ENCODE peak calls at places on chromosome 12, in nine cellular contexts. C is GM23338, H is fibroblast of lung, A is HepG2, Q is mammary epithelial cell, K is neural progenitor cell, U is DND-41, P is K562, W is endothelial cell of umbilical vein. Z is an unnamed sample.
A peak's percentile ranks its signal among the peaks of the same experiment; 100 is the strongest.

GRCh38 chr12:9707864-9708808 is 24.8 kb downstream of the CLECL1 start:
- DNase-seq in C (peak; percentile 85), U (peak; percentile 76), Q (peak; percentile 29), A (peak; percentile 31), W (peak; percentile 63), K (peak; percentile 72), H (peak; percentile 71), P (peak; percentile 34), Z (peak; percentile 84)

GRCh38 chr12:388547-389137 is 478 bp downstream of the KDM5A start:
- DNase-seq in K (peak; percentile 74), Q (peak; percentile 39), H (peak; percentile 19), A (no peak), C (peak; percentile 69), U (peak; percentile 15), W (peak; percentile 64), P (no peak), Z (peak; percentile 75)

GRCh38 chr12:78181544-78182162 is 351.0 kb downstream of the NAV3 start:
- DNase-seq in A (peak; percentile 2), C (peak; percentile 63), Q (peak; percentile 15), K (peak; percentile 44), P (no peak), U (no peak), W (peak; percentile 56), H (peak; percentile 68), Z (peak; percentile 29)

GRCh38 chr12:103884316-103884715 is 43.3 kb upstream of the NT5DC3 start:
- DNase-seq in Q (peak; percentile 16), U (no peak), A (no peak), C (peak; percentile 55), P (peak; percentile 25), W (peak; percentile 72), K (peak; percentile 23), H (peak; percentile 73), Z (peak; percentile 61)

GRCh38 chr12:26369588-26369987 is 174.2 kb downstream of the SSPN start:
- DNase-seq in P (peak; percentile 10), H (peak; percentile 74), Q (peak; percentile 99), A (no peak), C (peak; percentile 21), K (peak; percentile 63), W (no peak), U (no peak), Z (no peak)

GRCh38 chr12:85301054-85301453 is 21.0 kb downstream of the ALX1 start:
- DNase-seq in U (peak; percentile 6), A (no peak), Q (no peak), K (no peak), P (no peak), W (no peak), C (no peak), H (no peak), Z (no peak)

GRCh38 chr12:24661657-24662096 is 287.2 kb downstream of the BCAT1 start:
- DNase-seq in H (peak; percentile 98), Q (peak; percentile 9), K (no peak), P (no peak), C (no peak), U (peak; percentile 48), W (no peak), A (peak; percentile 70), Z (no peak)

GRCh38 chr12:2640709-2641108 is 154.1 kb upstream of the FKBP4 start:
- DNase-seq in C (no peak), P (no peak), H (peak; percentile 93), A (no peak), W (peak; percentile 93), K (peak; percentile 30), Q (peak; percentile 91), U (no peak), Z (no peak)

GRCh38 chr12:3885179-3886094 is 12.2 kb upstream of the PARP11 start:
- DNase-seq in P (peak; percentile 6), K (peak; percentile 70), W (peak; percentile 57), H (peak; percentile 77), Q (peak; percentile 22), U (peak; percentile 37), A (peak; percentile 36), C (peak; percentile 75), Z (peak; percentile 47)

GRCh38 chr12:90102957-90103652 is 394.5 kb upstream of the ATP2B1 start:
- DNase-seq in H (peak; percentile 67), U (peak; percentile 25), P (no peak), W (peak; percentile 63), K (peak; percentile 49), C (peak; percentile 67), Q (peak; percentile 43), A (peak; percentile 3), Z (peak; percentile 69)

GRCh38 chr12:46677749-46678148 is 148.0 kb downstream of the SLC38A4 start:
- DNase-seq in C (peak; percentile 56), U (peak; percentile 14), A (peak; percentile 66), P (no peak), Q (peak; percentile 61), H (peak; percentile 58), K (no peak), W (peak; percentile 41), Z (no peak)

GRCh38 chr12:109961612-109962011 is 34.6 kb downstream of the GIT2 start:
- DNase-seq in U (no peak), W (no peak), P (no peak), Q (no peak), A (no peak), H (no peak), K (no peak), C (no peak), Z (no peak)
- H2AFZ ChIP-seq in U (no peak overlapping the region), W (no peak overlapping the region), P (no peak overlapping the region), Q (no peak overlapping the region), A (no peak overlapping the region), H (no peak overlapping the region), K (no peak overlapping the region), C (no peak overlapping the region), Z (no peak overlapping the region)

DNA sequence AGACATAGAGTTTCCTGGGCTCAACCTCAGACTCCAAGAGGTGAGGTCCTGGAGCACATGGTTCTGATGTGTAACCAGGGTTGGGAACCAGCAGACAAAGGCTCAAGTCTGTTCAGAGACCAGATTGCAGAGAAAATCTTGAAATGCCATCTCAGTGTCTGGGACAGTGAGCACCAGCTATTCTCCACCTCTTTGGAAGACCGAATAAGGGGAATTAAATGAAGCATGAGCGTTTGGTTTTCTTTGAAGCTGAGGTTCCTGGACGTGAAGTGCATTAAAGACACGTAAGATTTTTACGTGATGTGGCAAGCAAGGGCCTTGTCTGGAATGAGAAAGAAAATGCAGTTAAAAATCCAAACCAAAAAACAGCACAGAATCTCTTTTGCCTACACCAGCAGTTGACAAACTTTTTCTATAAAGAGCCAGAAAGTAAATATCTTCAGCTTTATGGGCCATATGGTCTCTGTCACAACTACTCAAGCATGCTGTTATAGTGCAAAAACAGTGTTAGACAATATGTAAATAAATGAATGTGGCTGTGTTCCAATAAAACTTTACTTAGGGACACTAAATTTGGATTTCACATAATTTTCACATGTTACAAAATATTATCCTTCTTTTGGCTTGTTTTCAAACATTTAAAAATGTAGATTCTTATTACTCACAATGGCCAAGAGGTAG is 6.4 kb upstream of the ELK3 start:
- DNase-seq in K (no peak), A (no peak), U (no peak), P (no peak), Q (no peak), H (peak; percentile 71), W (no peak), C (no peak), Z (no peak)
- TF ChIP-seq CTCF in K (no peak), A (no peak), U (no peak), P (no peak), Q (no peak), H (no peak), W (no peak), C (no peak), Z (no peak)

GRCh38 chr12:126182619-126183236 is 1117.5 kb downstream of the AACS start:
- DNase-seq in H (no peak), U (no peak), C (no peak), A (no peak), Q (no peak), W (no peak), P (no peak), K (no peak), Z (no peak)
- H2AFZ ChIP-seq in H (no peak overlapping the region), U (no peak overlapping the region), C (no peak overlapping the region), A (no peak overlapping the region), Q (no peak overlapping the region), W (no peak overlapping the region), P (no peak overlapping the region), K (no peak overlapping the region), Z (no peak overlapping the region)

DNA sequence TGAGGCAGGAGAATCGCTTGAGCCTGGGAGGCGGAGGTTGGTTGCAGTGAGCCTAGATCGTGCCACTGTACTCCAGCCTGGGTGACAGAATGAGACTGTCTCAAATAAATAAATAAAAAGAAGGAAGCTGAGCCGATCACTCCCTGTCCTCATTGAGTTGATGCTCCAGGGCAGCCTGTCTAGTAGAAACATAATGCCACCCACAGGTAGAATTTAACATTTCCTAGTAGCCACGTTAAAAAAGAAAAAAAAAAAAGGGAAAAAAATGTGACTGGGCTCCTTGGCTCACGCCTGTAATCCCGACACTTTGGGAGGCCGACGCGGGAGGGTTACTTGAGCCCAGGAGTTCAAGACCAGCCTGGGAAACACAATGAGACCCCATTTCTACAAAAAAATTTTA is 135.7 kb downstream of the SCARB1 start:
- DNase-seq in A (no peak), K (no peak), W (no peak), Q (no peak), P (no peak), U (no peak), H (no peak), C (no peak), Z (peak; percentile 13)
- TF ChIP-seq CTCF in A (peak; percentile 28), K (no peak), W (no peak), Q (no peak), P (peak; percentile 9), U (peak; percentile 5), H (no peak), C (peak; percentile 31), Z (peak; percentile 38)

GRCh38 chr12:48197549-48197966 is 5.5 kb downstream of the OR10AD1 start:
- DNase-seq in U (no peak), K (peak; percentile 37), H (peak; percentile 54), Q (peak; percentile 41), P (peak; percentile 20), A (no peak), C (peak; percentile 50), W (peak; percentile 62), Z (peak; percentile 43)
- H2AFZ ChIP-seq in U (no peak overlapping the region), K (peak overlapping the region; percentile 82), H (peak overlapping the region; percentile 95), Q (peak overlapping the region; percentile 95), P (peak overlapping the region; percentile 93), A (no peak overlapping the region), C (peak overlapping the region; percentile 88), W (peak overlapping the region; percentile 90), Z (peak overlapping the region; percentile 84)